ENCODE peak calls at places on chromosomes 11 and 22, in seven cellular contexts. One of them, this sample, is unnamed.

GRCh38 chr22:25127274-25127673 is 72.4 kb upstream of the CRYBB3 start:
- DNase-seq in neuronal stem cell: no peak
- DNase-seq in effector memory CD4-positive, alpha-beta T cell: no peak
- DNase-seq in left ventricle myocardium inferior: no peak
- DNase-seq in fibroblast of lung: no peak
- DNase-seq in A549: no peak
- DNase-seq in PC-3: no peak
- DNase-seq in this sample: no peak

GRCh38 chr11:128503231-128503991 is 83.9 kb downstream of the ETS1 start:
- DNase-seq in neuronal stem cell: no peak
- DNase-seq in left ventricle myocardium inferior: no peak
- DNase-seq in fibroblast of lung: peak; percentile 96
- DNase-seq in A549: no peak
- DNase-seq in effector memory CD4-positive, alpha-beta T cell: no peak
- DNase-seq in PC-3: no peak
- DNase-seq in this sample: no peak

GRCh38 chr22:28779833-28780232 is 7.3 kb downstream of the CCDC117 start:
- DNase-seq in neuronal stem cell: no peak
- DNase-seq in left ventricle myocardium inferior: no peak
- DNase-seq in effector memory CD4-positive, alpha-beta T cell: no peak
- DNase-seq in A549: no peak
- DNase-seq in fibroblast of lung: no peak
- DNase-seq in PC-3: no peak
- DNase-seq in this sample: no peak

GRCh38 chr11:122093731-122094130 is 22.3 kb downstream of the BLID start:
- DNase-seq in fibroblast of lung: peak; percentile 86
- DNase-seq in PC-3: peak; percentile 60
- DNase-seq in neuronal stem cell: no peak
- DNase-seq in left ventricle myocardium inferior: no peak
- DNase-seq in A549: no peak
- DNase-seq in effector memory CD4-positive, alpha-beta T cell: no peak
- DNase-seq in this sample: no peak

GRCh38 chr22:36981247-36981775 is 37.9 kb downstream of the TST start:
- DNase-seq in left ventricle myocardium inferior: no peak
- DNase-seq in effector memory CD4-positive, alpha-beta T cell: no peak
- DNase-seq in neuronal stem cell: no peak
- DNase-seq in PC-3: no peak
- DNase-seq in A549: no peak
- DNase-seq in fibroblast of lung: no peak
- DNase-seq in this sample: no peak

GRCh38 chr22:43851058-43851978 is 11.0 kb downstream of the SULT4A1 start:
- DNase-seq in A549: no peak
- DNase-seq in PC-3: no peak
- DNase-seq in effector memory CD4-positive, alpha-beta T cell: no peak
- DNase-seq in neuronal stem cell: no peak
- DNase-seq in left ventricle myocardium inferior: no peak
- DNase-seq in fibroblast of lung: no peak
- DNase-seq in this sample: peak; percentile 21

GRCh38 chr11:1838426-1839131 is at the start of gene TNNI2:
- DNase-seq in effector memory CD4-positive, alpha-beta T cell: no peak
- DNase-seq in fibroblast of lung: no peak
- DNase-seq in left ventricle myocardium inferior: peak; percentile 18
- DNase-seq in PC-3: no peak
- DNase-seq in A549: no peak
- DNase-seq in neuronal stem cell: no peak
- DNase-seq in this sample: peak; percentile 66

GRCh38 chr11:2271327-2272240 is 1.2 kb upstream of the ASCL2 start:
- DNase-seq in left ventricle myocardium inferior: no peak
- DNase-seq in effector memory CD4-positive, alpha-beta T cell: no peak
- DNase-seq in fibroblast of lung: no peak
- DNase-seq in PC-3: no peak
- DNase-seq in neuronal stem cell: no peak
- DNase-seq in A549: no peak
- DNase-seq in this sample: peak; percentile 39

GRCh38 chr11:57458410-57459111 is 1.8 kb upstream of the RTN4RL2 start:
- DNase-seq in A549: no peak
- DNase-seq in effector memory CD4-positive, alpha-beta T cell: peak; percentile 25
- DNase-seq in PC-3: peak; percentile 60
- DNase-seq in left ventricle myocardium inferior: peak; percentile 53
- DNase-seq in neuronal stem cell: no peak
- DNase-seq in fibroblast of lung: no peak
- DNase-seq in this sample: peak; percentile 73

GRCh38 chr11:35826949-35827348 is 116.9 kb upstream of the LDLRAD3 start:
- DNase-seq in fibroblast of lung: no peak
- DNase-seq in neuronal stem cell: no peak
- DNase-seq in left ventricle myocardium inferior: no peak
- DNase-seq in PC-3: no peak
- DNase-seq in effector memory CD4-positive, alpha-beta T cell: no peak
- DNase-seq in A549: no peak
- DNase-seq in this sample: peak; percentile 64

GRCh38 chr11:29913352-29913751 is 103.5 kb downstream of the KCNA4 start:
- DNase-seq in fibroblast of lung: no peak
- DNase-seq in neuronal stem cell: no peak
- DNase-seq in A549: no peak
- DNase-seq in left ventricle myocardium inferior: no peak
- DNase-seq in PC-3: no peak
- DNase-seq in effector memory CD4-positive, alpha-beta T cell: no peak
- DNase-seq in this sample: no peak

GRCh38 chr11:17498475-17498874 is 21.8 kb upstream of the ABCC8 start:
- DNase-seq in fibroblast of lung: no peak
- DNase-seq in neuronal stem cell: no peak
- DNase-seq in A549: no peak
- DNase-seq in effector memory CD4-positive, alpha-beta T cell: no peak
- DNase-seq in left ventricle myocardium inferior: no peak
- DNase-seq in PC-3: peak; percentile 29
- DNase-seq in this sample: no peak

GRCh38 chr22:41925783-41926460 is 684 bp downstream of the TNFRSF13C start:
- DNase-seq in left ventricle myocardium inferior: peak; percentile 67
- DNase-seq in neuronal stem cell: no peak
- DNase-seq in A549: no peak
- DNase-seq in fibroblast of lung: peak; percentile 15
- DNase-seq in PC-3: peak; percentile 62
- DNase-seq in effector memory CD4-positive, alpha-beta T cell: peak; percentile 56
- DNase-seq in this sample: peak; percentile 75

GRCh38 chr11:10050561-10050960 is 243.5 kb downstream of the SBF2 start:
- DNase-seq in left ventricle myocardium inferior: no peak
- DNase-seq in fibroblast of lung: peak; percentile 57
- DNase-seq in A549: no peak
- DNase-seq in neuronal stem cell: no peak
- DNase-seq in effector memory CD4-positive, alpha-beta T cell: no peak
- DNase-seq in PC-3: peak; percentile 85
- DNase-seq in this sample: no peak

GRCh38 chr22:27628341-27628740 is 173.2 kb downstream of the MN1 start:
- DNase-seq in A549: no peak
- DNase-seq in fibroblast of lung: no peak
- DNase-seq in effector memory CD4-positive, alpha-beta T cell: no peak
- DNase-seq in left ventricle myocardium inferior: no peak
- DNase-seq in neuronal stem cell: no peak
- DNase-seq in PC-3: no peak
- DNase-seq in this sample: no peak

GRCh38 chr11:94762208-94762607 is 5.9 kb upstream of the AMOTL1 start:
- DNase-seq in neuronal stem cell: no peak
- DNase-seq in A549: no peak
- DNase-seq in effector memory CD4-positive, alpha-beta T cell: no peak
- DNase-seq in left ventricle myocardium inferior: no peak
- DNase-seq in PC-3: peak; percentile 88
- DNase-seq in fibroblast of lung: no peak
- DNase-seq in this sample: no peak

GRCh38 chr11:72081856-72082255 is 1.2 kb downstream of the LRRC51 start:
- DNase-seq in A549: no peak
- DNase-seq in left ventricle myocardium inferior: no peak
- DNase-seq in fibroblast of lung: no peak
- DNase-seq in neuronal stem cell: no peak
- DNase-seq in PC-3: peak; percentile 73
- DNase-seq in effector memory CD4-positive, alpha-beta T cell: no peak
- DNase-seq in this sample: no peak

GRCh38 chr11:61586792-61587430 is 6.0 kb upstream of the SYT7 start:
- DNase-seq in effector memory CD4-positive, alpha-beta T cell: no peak
- DNase-seq in neuronal stem cell: no peak
- DNase-seq in PC-3: peak; percentile 44
- DNase-seq in A549: no peak
- DNase-seq in fibroblast of lung: no peak
- DNase-seq in left ventricle myocardium inferior: no peak
- DNase-seq in this sample: no peak

GRCh38 chr22:19537941-19538488 is 13.8 kb upstream of the CLDN5 start:
- DNase-seq in PC-3: no peak
- DNase-seq in left ventricle myocardium inferior: no peak
- DNase-seq in A549: no peak
- DNase-seq in effector memory CD4-positive, alpha-beta T cell: no peak
- DNase-seq in neuronal stem cell: no peak
- DNase-seq in fibroblast of lung: no peak
- DNase-seq in this sample: no peak

GRCh38 chr11:578276-579035 is 2.2 kb downstream of the PHRF1 start:
- DNase-seq in effector memory CD4-positive, alpha-beta T cell: no peak
- DNase-seq in fibroblast of lung: no peak
- DNase-seq in left ventricle myocardium inferior: no peak
- DNase-seq in PC-3: no peak
- DNase-seq in neuronal stem cell: no peak
- DNase-seq in A549: no peak
- DNase-seq in this sample: no peak
- H3K4me3 ChIP-seq in effector memory CD4-positive, alpha-beta T cell: no peak overlapping the region
- H3K4me3 ChIP-seq in fibroblast of lung: peak overlapping the region; percentile 95
- H3K4me3 ChIP-seq in left ventricle myocardium inferior: peak overlapping the region; percentile 79
- H3K4me3 ChIP-seq in PC-3: peak overlapping the region; percentile 79
- H3K4me3 ChIP-seq in neuronal stem cell: no peak overlapping the region
- H3K4me3 ChIP-seq in A549: peak overlapping the region; percentile 91
- H3K4me3 ChIP-seq in this sample: peak overlapping the region; percentile 98

GRCh38 chr22:17774928-17775675 is 833 bp upstream of the BID start:
- DNase-seq in PC-3: no peak
- DNase-seq in fibroblast of lung: no peak
- DNase-seq in effector memory CD4-positive, alpha-beta T cell: no peak
- DNase-seq in left ventricle myocardium inferior: no peak
- DNase-seq in neuronal stem cell: no peak
- DNase-seq in A549: no peak
- DNase-seq in this sample: no peak

GRCh38 chr22:17774206-17774927 is at the start of gene BID:
- DNase-seq in left ventricle myocardium inferior: peak; percentile 68
- DNase-seq in PC-3: peak; percentile 16
- DNase-seq in A549: no peak
- DNase-seq in fibroblast of lung: peak; percentile 30
- DNase-seq in effector memory CD4-positive, alpha-beta T cell: peak; percentile 23
- DNase-seq in neuronal stem cell: no peak
- DNase-seq in this sample: peak; percentile 71

GRCh38 chr22:17772249-17772962 is 1.9 kb downstream of the BID start:
- DNase-seq in neuronal stem cell: no peak
- DNase-seq in PC-3: peak; percentile 53
- DNase-seq in effector memory CD4-positive, alpha-beta T cell: no peak
- DNase-seq in fibroblast of lung: peak; percentile 44
- DNase-seq in A549: no peak
- DNase-seq in left ventricle myocardium inferior: no peak
- DNase-seq in this sample: peak; percentile 52

GRCh38 chr22:17773606-17774205 is 563 bp downstream of the BID start:
- DNase-seq in PC-3: peak; percentile 47
- DNase-seq in A549: peak; percentile 33
- DNase-seq in effector memory CD4-positive, alpha-beta T cell: peak; percentile 61
- DNase-seq in neuronal stem cell: peak; percentile 67
- DNase-seq in left ventricle myocardium inferior: peak; percentile 38
- DNase-seq in fibroblast of lung: peak; percentile 35
- DNase-seq in this sample: peak; percentile 71

GRCh38 chr22:17772963-17773605 is 1.2 kb downstream of the BID start:
- DNase-seq in PC-3: peak; percentile 43
- DNase-seq in fibroblast of lung: peak; percentile 62
- DNase-seq in effector memory CD4-positive, alpha-beta T cell: no peak
- DNase-seq in A549: no peak
- DNase-seq in left ventricle myocardium inferior: no peak
- DNase-seq in neuronal stem cell: no peak
- DNase-seq in this sample: no peak
- H3K4me1 ChIP-seq in PC-3: peaks cover 19% of the 10 kb centered on the region
- H3K4me1 ChIP-seq in fibroblast of lung: peaks cover 11% of the 10 kb centered on the region
- H3K4me1 ChIP-seq in effector memory CD4-positive, alpha-beta T cell: peaks cover 59% of the 10 kb centered on the region
- H3K4me1 ChIP-seq in A549: peaks cover 17% of the 10 kb centered on the region
- H3K4me1 ChIP-seq in left ventricle myocardium inferior: peaks cover 27% of the 10 kb centered on the region
- H3K4me1 ChIP-seq in neuronal stem cell: peaks cover 19% of the 10 kb centered on the region
- H3K4me1 ChIP-seq in this sample: peaks cover 9% of the 10 kb centered on the region

GRCh38 chr11:126129681-126130671 is 67.3 kb upstream of the CDON start:
- DNase-seq in effector memory CD4-positive, alpha-beta T cell: no peak
- DNase-seq in neuronal stem cell: no peak
- DNase-seq in left ventricle myocardium inferior: no peak
- DNase-seq in PC-3: no peak
- DNase-seq in fibroblast of lung: no peak
- DNase-seq in A549: no peak
- DNase-seq in this sample: no peak
- H3K4me3 ChIP-seq in effector memory CD4-positive, alpha-beta T cell: no peak overlapping the region
- H3K4me3 ChIP-seq in neuronal stem cell: no peak overlapping the region
- H3K4me3 ChIP-seq in left ventricle myocardium inferior: no peak overlapping the region
- H3K4me3 ChIP-seq in PC-3: no peak overlapping the region
- H3K4me3 ChIP-seq in fibroblast of lung: no peak overlapping the region
- H3K4me3 ChIP-seq in A549: no peak overlapping the region
- H3K4me3 ChIP-seq in this sample: no peak overlapping the region

GRCh38 chr11:67434395-67434881 is 3.0 kb downstream of the PTPRCAP start:
- DNase-seq in A549: no peak
- DNase-seq in effector memory CD4-positive, alpha-beta T cell: no peak
- DNase-seq in PC-3: no peak
- DNase-seq in fibroblast of lung: no peak
- DNase-seq in left ventricle myocardium inferior: no peak
- DNase-seq in neuronal stem cell: no peak
- DNase-seq in this sample: no peak

GRCh38 chr11:67436459-67437081 is 912 bp downstream of the PTPRCAP start:
- DNase-seq in PC-3: no peak
- DNase-seq in effector memory CD4-positive, alpha-beta T cell: no peak
- DNase-seq in left ventricle myocardium inferior: no peak
- DNase-seq in fibroblast of lung: peak; percentile 12
- DNase-seq in A549: no peak
- DNase-seq in neuronal stem cell: no peak
- DNase-seq in this sample: no peak

GRCh38 chr11:67435031-67435726 is 2.3 kb downstream of the PTPRCAP start:
- DNase-seq in effector memory CD4-positive, alpha-beta T cell: no peak
- DNase-seq in fibroblast of lung: no peak
- DNase-seq in left ventricle myocardium inferior: no peak
- DNase-seq in neuronal stem cell: no peak
- DNase-seq in A549: no peak
- DNase-seq in PC-3: no peak
- DNase-seq in this sample: no peak

GRCh38 chr11:67437082-67437821 is at the start of gene PTPRCAP:
- DNase-seq in effector memory CD4-positive, alpha-beta T cell: peak; percentile 68
- DNase-seq in PC-3: no peak
- DNase-seq in neuronal stem cell: no peak
- DNase-seq in fibroblast of lung: no peak
- DNase-seq in left ventricle myocardium inferior: no peak
- DNase-seq in A549: no peak
- DNase-seq in this sample: peak; percentile 55

DNA sequence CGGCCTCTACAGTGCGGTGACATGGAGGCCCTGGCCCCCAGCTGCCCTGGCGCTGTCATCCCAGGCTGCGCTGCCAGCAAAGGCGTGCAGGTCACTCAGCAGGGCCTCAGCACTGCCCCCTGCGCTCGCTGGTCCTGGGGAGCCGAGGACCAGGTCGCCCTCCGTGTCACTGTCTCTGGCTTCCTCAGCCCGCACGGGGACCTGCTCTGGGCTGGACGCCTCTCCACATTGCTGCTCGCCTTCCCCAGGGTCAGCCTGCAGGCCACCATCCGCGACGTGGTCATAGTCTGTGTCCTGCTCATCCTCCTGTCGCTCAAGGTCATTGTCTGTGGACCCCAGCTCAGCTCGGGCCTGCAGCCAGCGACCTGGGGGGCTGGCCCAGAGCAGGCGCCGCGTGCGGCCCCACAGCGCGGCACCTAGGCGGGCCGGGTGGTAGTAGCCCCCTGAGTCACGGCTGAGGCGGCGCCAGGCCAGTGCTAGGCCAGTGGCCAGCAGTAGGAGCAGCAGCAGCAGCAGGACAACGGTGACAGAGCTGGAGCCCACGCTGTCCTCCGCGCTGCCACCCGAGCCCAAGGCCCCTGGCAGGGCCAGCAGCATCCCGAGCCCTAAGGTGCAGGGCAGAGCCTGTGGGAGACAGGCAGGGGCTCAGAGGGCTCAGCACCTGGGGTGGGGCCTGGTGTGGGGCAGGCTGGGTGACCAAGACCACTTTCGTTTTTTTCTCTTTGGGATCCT is 1.6 kb downstream of the PTPRCAP start:
- DNase-seq in left ventricle myocardium inferior: no peak
- DNase-seq in neuronal stem cell: no peak
- DNase-seq in fibroblast of lung: no peak
- DNase-seq in A549: no peak
- DNase-seq in PC-3: no peak
- DNase-seq in effector memory CD4-positive, alpha-beta T cell: no peak
- DNase-seq in this sample: no peak
- H3K4me1 ChIP-seq in left ventricle myocardium inferior: peaks cover 38% of the 10 kb centered on the region
- H3K4me1 ChIP-seq in neuronal stem cell: no peaks in the 10 kb centered on the region
- H3K4me1 ChIP-seq in fibroblast of lung: no peaks in the 10 kb centered on the region
- H3K4me1 ChIP-seq in A549: peaks cover 15% of the 10 kb centered on the region
- H3K4me1 ChIP-seq in PC-3: no peaks in the 10 kb centered on the region
- H3K4me1 ChIP-seq in effector memory CD4-positive, alpha-beta T cell: peaks cover 66% of the 10 kb centered on the region
- H3K4me1 ChIP-seq in this sample: peaks cover under 1% of the 10 kb centered on the region